ENCODE peak calls at places on chromosomes 5 and 9, in six cellular contexts. F is H1, Q is IMR-90, E is mesenchymal stem cell, O is H9, W is trophoblast cell. X is an unnamed sample.

GRCh38 chr9:91162311-91162710 is 199.4 kb downstream of the AUH start:
- DNase-seq in W (no peak), Q (peak), E (peak), F (no peak), O (no peak), X (no peak)

GRCh38 chr9:88258012-88258411 is 119.7 kb upstream of the SPATA31C2 start:
- DNase-seq in F (no peak), O (no peak), W (peak), Q (peak), E (peak), X (no peak)

GRCh38 chr5:149073217-149073616 is 10.4 kb upstream of the SH3TC2 start:
- DNase-seq in E (no peak), O (no peak), W (peak), F (no peak), Q (no peak), X (no peak)

GRCh38 chr5:37557734-37558293 is 178.7 kb downstream of the WDR70 start:
- DNase-seq in O (no peak), F (no peak), Q (no peak), W (no peak), E (no peak), X (no peak)

GRCh38 chr5:16916262-16916878 is 19.7 kb downstream of the MYO10 start:
- DNase-seq in O (no peak), E (peak), Q (peak), W (peak), F (no peak), X (no peak)

GRCh38 chr9:91995000-91995399 is 45.0 kb upstream of the ROR2 start:
- DNase-seq in O (no peak), F (no peak), W (no peak), E (no peak), Q (no peak), X (no peak)

GRCh38 chr5:181203842-181204560 is 995 bp downstream of the TRIM7 start:
- DNase-seq in Q (no peak), E (peak), F (no peak), O (peak), W (no peak), X (no peak)

GRCh38 chr5:40374853-40375252 is 304.9 kb upstream of the PTGER4 start:
- DNase-seq in Q (no peak), W (no peak), O (no peak), E (no peak), F (no peak), X (no peak)

GRCh38 chr5:117701067-117701466 is 1126.4 kb upstream of the SEMA6A start:
- DNase-seq in O (no peak), Q (peak), F (no peak), E (peak), W (no peak), X (no peak)

GRCh38 chr5:15183520-15183919 is 311.9 kb upstream of the ANKH start:
- DNase-seq in Q (peak), F (no peak), O (no peak), W (peak), E (no peak), X (no peak)

GRCh38 chr9:125747053-125747764 is at the start of gene PBX3:
- DNase-seq in Q (no peak), O (no peak), F (no peak), W (peak), E (peak), X (peak)

GRCh38 chr9:73006986-73007385 is 54.1 kb upstream of the ALDH1A1 start:
- DNase-seq in W (no peak), O (no peak), E (no peak), F (no peak), Q (no peak), X (no peak)

GRCh38 chr9:115164511-115164974 is 46.6 kb upstream of the TNC start:
- DNase-seq in E (peak), Q (peak), O (peak), F (no peak), W (no peak), X (no peak)

GRCh38 chr5:9126490-9126889 is 419.4 kb downstream of the SEMA5A start:
- DNase-seq in F (no peak), E (no peak), O (no peak), W (no peak), Q (no peak), X (no peak)

GRCh38 chr9:115606851-115607250 is 488.9 kb upstream of the TNC start:
- DNase-seq in E (peak), O (no peak), Q (peak), W (no peak), F (no peak), X (no peak)

GRCh38 chr5:3709058-3709723 is 113.6 kb downstream of the IRX1 start:
- DNase-seq in W (no peak), O (no peak), E (no peak), F (peak), Q (no peak), X (peak)

GRCh38 chr5:120014535-120014934 is 385.2 kb downstream of the FAM170A start:
- DNase-seq in W (no peak), O (no peak), Q (peak), F (no peak), E (no peak), X (no peak)

GRCh38 chr5:180170111-180170809 is 38.8 kb downstream of the RASGEF1C start:
- DNase-seq in F (no peak), E (no peak), O (peak), Q (no peak), W (no peak), X (no peak)

GRCh38 chr5:40258205-40258604 is 421.5 kb upstream of the PTGER4 start:
- DNase-seq in W (no peak), E (no peak), F (no peak), O (no peak), Q (no peak), X (no peak)

GRCh38 chr9:38179965-38180364 is 110.9 kb upstream of the SHB start:
- DNase-seq in Q (no peak), E (no peak), O (no peak), W (no peak), F (no peak), X (no peak)

GRCh38 chr5:123696948-123697347 is 185.0 kb downstream of the CSNK1G3 start:
- DNase-seq in F (no peak), W (no peak), O (no peak), Q (peak), E (peak), X (no peak)

GRCh38 chr5:80975065-80975464 is 14.9 kb downstream of the RASGRF2 start:
- DNase-seq in Q (peak), O (no peak), F (no peak), E (no peak), W (no peak), X (no peak)
- H3K14ac ChIP-seq in Q (peak), O (no peak), F (no peak), E (no peak), W (no peak), X (no peak)

GRCh38 chr5:165805756-165806155 is 2300.3 kb downstream of the MAT2B start:
- DNase-seq in E (peak), W (no peak), F (peak), Q (no peak), O (peak), X (no peak)

GRCh38 chr5:165808358-165808757 is 2302.9 kb downstream of the MAT2B start:
- DNase-seq in Q (no peak), E (no peak), F (no peak), O (no peak), W (no peak), X (no peak)

GRCh38 chr5:165809914-165810313 is 2304.5 kb downstream of the MAT2B start:
- DNase-seq in W (no peak), O (no peak), F (no peak), Q (no peak), E (no peak), X (no peak)
- H4K8ac ChIP-seq in W (no peak), O (no peak), F (no peak), Q (no peak), E (no peak), X (no peak)

DNA sequence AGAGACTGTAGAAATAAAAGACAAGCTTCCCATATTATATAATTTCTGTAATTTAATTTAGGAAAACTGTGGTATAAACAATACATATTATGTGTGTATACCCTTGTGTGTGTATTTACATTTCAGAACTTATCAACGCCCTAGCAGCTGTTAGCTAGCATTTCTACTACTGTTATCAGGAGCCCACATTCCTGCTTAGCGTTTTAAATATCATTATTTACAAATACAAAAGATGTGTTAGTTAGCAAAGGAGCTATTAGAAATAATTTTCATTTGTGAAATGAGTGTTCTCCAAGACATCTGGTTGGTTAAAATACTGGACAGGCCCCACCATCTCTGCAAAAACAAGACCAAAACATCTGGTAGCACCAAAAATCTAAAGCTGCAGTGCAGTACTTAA is 48.0 kb downstream of the EPB41L4A start:
- DNase-seq in O (no peak), Q (no peak), F (no peak), E (no peak), W (no peak), X (no peak)
- H3K14ac ChIP-seq in O (no peak), Q (no peak), F (no peak), E (no peak), W (no peak), X (no peak)

DNA sequence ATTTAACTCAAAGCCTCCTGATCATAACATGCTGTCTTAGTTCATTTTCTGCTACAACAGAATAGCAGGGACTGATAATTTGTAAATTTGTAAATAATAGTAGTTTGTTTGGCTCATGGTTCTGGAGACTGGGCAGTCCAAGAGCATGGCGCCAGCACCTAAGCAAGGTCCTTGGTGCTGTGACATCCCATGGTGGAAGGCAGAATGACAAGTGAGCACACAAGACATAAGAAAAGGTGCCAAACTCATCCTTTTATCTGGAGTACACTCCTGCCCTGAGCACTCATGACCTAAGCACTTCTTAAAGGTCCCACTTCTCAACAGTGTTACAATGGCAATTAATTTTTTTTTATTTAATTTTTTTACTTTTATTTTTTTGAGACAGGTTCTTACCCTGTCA is 16.1 kb downstream of the UBE2B start:
- DNase-seq in W (no peak), Q (no peak), O (no peak), F (no peak), E (no peak), X (no peak)
- H4K8ac ChIP-seq in W (no peak), Q (no peak), O (no peak), F (no peak), E (no peak), X (no peak)